ENCODE peak calls at places on chromosomes 1 and 21, in ten cellular contexts. R is AG10803, C is endothelial cell of umbilical vein, Z is H7, P is bronchial epithelial cell, K is mesendoderm, V is choroid plexus epithelial cell, T is WERI-Rb-1, D is astrocyte of the spinal cord, A is psoas muscle. X is an unnamed sample.

GRCh38 chr1:196875935-196876334 is 11.9 kb upstream of the CFHR4 start:
- DNase-seq in R (no peak), C (no peak), Z (no peak), P (no peak), K (no peak), V (no peak), T (no peak), D (no peak), A (no peak), X (no peak)

GRCh38 chr1:7454895-7455784 is 316.0 kb upstream of the VAMP3 start:
- DNase-seq in R (peak; percentile 40), C (no peak), Z (no peak), P (no peak), K (no peak), V (peak; percentile 58), T (no peak), D (peak; percentile 63), A (no peak), X (no peak)

GRCh38 chr1:186511761-186512637 is 51.1 kb upstream of the PDC start:
- DNase-seq in R (no peak), C (no peak), Z (no peak), P (peak; percentile 87), K (peak; percentile 70), V (peak; percentile 31), T (no peak), D (no peak), A (no peak), X (peak; percentile 85)

GRCh38 chr1:182392045-182393028 is 747 bp upstream of the GLUL start:
- DNase-seq in R (peak; percentile 43), C (no peak), Z (no peak), P (no peak), K (peak; percentile 77), V (peak; percentile 39), T (no peak), D (peak; percentile 29), A (peak; percentile 69), X (no peak)

GRCh38 chr1:151346082-151346768 is 827 bp downstream of the RFX5 start:
- DNase-seq in R (no peak), C (peak; percentile 14), Z (no peak), P (no peak), K (peak; percentile 16), V (peak; percentile 28), T (no peak), D (no peak), A (no peak), X (no peak)

GRCh38 chr1:225418059-225418458 is 9.8 kb downstream of the LBR start:
- DNase-seq in R (no peak), C (no peak), Z (no peak), P (no peak), K (no peak), V (no peak), T (no peak), D (no peak), A (no peak), X (no peak)

GRCh38 chr1:54051936-54052469 is 1.0 kb downstream of the TMEM59 start:
- DNase-seq in R (peak; percentile 10), C (peak; percentile 54), Z (peak; percentile 30), P (peak; percentile 18), K (peak; percentile 5), V (peak; percentile 80), T (no peak), D (peak; percentile 14), A (no peak), X (no peak)

GRCh38 chr1:228873714-228874113 is 138.4 kb downstream of the RHOU start:
- DNase-seq in R (no peak), C (no peak), Z (no peak), P (no peak), K (no peak), V (no peak), T (no peak), D (no peak), A (no peak), X (no peak)

GRCh38 chr1:154571244-154571963 is 3.8 kb downstream of the CHRNB2 start:
- DNase-seq in R (no peak), C (no peak), Z (no peak), P (no peak), K (no peak), V (no peak), T (no peak), D (no peak), A (no peak), X (no peak)

GRCh38 chr1:218890436-218890835 is 283.2 kb upstream of the LYPLAL1 start:
- DNase-seq in R (no peak), C (no peak), Z (no peak), P (no peak), K (no peak), V (no peak), T (no peak), D (no peak), A (no peak), X (no peak)

GRCh38 chr1:11233208-11233607 is 29.1 kb downstream of the MTOR start:
- DNase-seq in R (no peak), C (no peak), Z (no peak), P (no peak), K (no peak), V (no peak), T (no peak), D (no peak), A (no peak), X (no peak)

GRCh38 chr1:228979774-228980173 is 244.5 kb downstream of the RHOU start:
- DNase-seq in R (no peak), C (no peak), Z (no peak), P (no peak), K (no peak), V (no peak), T (no peak), D (no peak), A (no peak), X (no peak)

GRCh38 chr1:87766737-87767136 is 438.1 kb downstream of the LMO4 start:
- DNase-seq in R (peak; percentile 43), C (no peak), Z (no peak), P (peak; percentile 85), K (no peak), V (peak; percentile 31), T (no peak), D (no peak), A (no peak), X (no peak)

GRCh38 chr1:51355382-51355781 is 25.0 kb upstream of the TTC39A start:
- DNase-seq in R (no peak), C (no peak), Z (no peak), P (no peak), K (no peak), V (no peak), T (no peak), D (no peak), A (no peak), X (no peak)

GRCh38 chr1:76083189-76083588 is 8.6 kb downstream of the ST6GALNAC3 start:
- DNase-seq in R (no peak), C (no peak), Z (no peak), P (no peak), K (no peak), V (no peak), T (no peak), D (no peak), A (no peak), X (peak; percentile 17)

DNA sequence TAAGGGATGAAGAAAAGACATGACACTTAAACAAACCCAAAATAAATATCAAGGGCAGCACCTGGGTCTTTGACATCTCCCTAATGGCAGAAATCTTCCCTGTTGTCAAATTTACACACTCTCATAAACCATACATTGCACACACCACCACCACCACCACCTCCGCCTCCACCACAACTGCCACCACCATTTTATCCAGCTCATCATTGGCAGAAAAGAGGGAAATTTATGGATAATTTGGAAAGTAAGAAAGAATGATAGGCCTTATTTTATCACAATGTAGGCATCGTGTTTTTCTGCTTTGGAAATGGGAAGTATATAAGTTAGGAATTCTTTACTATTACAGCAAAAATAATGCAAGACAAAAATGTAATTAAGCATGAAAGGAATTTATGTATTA is 27.3 kb upstream of the RGS13 start:
- DNase-seq in R (no peak), C (no peak), Z (no peak), P (no peak), K (no peak), V (no peak), T (no peak), D (no peak), A (no peak), X (no peak)
- H3K4me3 ChIP-seq in R (no peak overlapping the region), C (no peak overlapping the region), Z (no peak overlapping the region), P (no peak overlapping the region), K (no peak overlapping the region), V (no peak overlapping the region), T (no peak overlapping the region), D (no peak overlapping the region), A (no peak overlapping the region), X (peak overlapping the region; percentile 2)

DNA sequence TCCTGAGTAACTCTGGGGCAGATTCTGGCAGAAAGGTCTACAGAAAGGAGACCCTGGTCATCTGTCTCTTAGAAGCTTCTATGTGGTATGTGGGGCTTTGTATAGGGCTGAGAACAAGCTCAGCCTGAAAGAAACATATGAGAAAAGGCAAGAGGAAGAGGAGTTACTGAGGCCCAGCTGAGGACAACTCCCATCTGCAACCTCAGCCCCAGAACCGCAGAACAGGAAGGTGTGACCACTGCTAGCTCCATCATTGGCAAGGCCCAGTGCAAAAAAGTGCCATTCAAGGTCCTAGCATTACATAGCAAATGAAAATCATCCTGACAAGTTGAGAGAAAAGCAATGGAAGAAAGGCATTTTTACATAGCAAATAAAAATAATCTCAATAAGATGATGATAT is 503.8 kb downstream of the NPHP4 start:
- DNase-seq in R (no peak), C (no peak), Z (no peak), P (no peak), K (no peak), V (no peak), T (no peak), D (no peak), A (no peak), X (no peak)
- H3K4me3 ChIP-seq in R (no peak overlapping the region), C (no peak overlapping the region), Z (no peak overlapping the region), P (no peak overlapping the region), K (no peak overlapping the region), V (no peak overlapping the region), T (no peak overlapping the region), D (no peak overlapping the region), A (no peak overlapping the region), X (no peak overlapping the region)

DNA sequence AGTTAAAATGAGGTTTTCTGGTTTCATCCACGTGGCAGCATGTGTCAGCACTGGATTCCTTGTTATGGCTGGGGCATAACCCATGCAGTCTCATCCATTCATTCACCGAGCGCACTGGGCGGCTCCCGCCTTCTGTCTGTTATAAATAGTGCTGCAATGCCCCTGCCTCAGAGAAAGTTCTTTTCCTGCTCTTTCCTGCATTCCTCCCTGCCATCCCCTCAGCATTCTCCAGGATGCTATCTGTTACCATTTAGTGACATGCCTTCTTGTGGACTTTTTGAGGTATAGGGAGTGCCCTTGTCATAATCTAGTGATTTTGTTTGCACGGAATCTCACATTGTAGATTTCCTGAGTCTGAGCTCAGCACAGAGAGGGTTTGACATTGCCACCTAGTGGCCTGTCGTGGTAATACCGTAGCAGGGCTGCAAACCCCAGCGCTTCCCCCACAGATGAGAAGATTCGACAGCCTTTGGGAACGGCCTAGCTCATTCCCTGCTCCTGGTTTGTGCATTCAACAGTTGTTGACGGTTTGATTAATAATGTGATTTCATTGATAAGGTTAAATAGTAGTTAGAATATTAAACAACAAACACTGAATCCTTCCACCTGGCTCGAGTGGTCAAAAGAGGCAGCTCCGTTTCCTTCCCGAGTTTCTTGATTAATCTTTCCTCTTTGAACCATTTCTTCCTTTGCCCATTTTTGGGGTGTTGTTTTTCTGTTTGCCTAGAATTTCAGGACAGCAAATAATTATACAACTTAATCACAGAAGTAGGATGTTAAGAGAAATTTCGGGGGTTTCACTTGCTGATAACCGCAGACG is 46.3 kb downstream of the UMODL1 start:
- DNase-seq in R (peak; percentile 78), C (peak; percentile 78), Z (peak; percentile 91), P (peak; percentile 59), K (peak; percentile 64), V (peak; percentile 81), T (peak; percentile 83), D (peak; percentile 77), A (peak; percentile 67), X (peak; percentile 92)
- H3K4me3 ChIP-seq in R (peak overlapping the region; percentile 29), C (no peak overlapping the region), Z (no peak overlapping the region), P (no peak overlapping the region), K (no peak overlapping the region), V (no peak overlapping the region), T (peak overlapping the region; percentile 28), D (peak overlapping the region; percentile 8), A (no peak overlapping the region), X (peak overlapping the region; percentile 46)

GRCh38 chr1:244964112-244964971 is 100.0 kb upstream of the HNRNPU start:
- DNase-seq in R (peak; percentile 82), C (peak; percentile 82), Z (no peak), P (peak; percentile 16), K (peak; percentile 34), V (peak; percentile 85), T (no peak), D (peak; percentile 85), A (no peak), X (no peak)
- H3K4me3 ChIP-seq in R (peak overlapping the region; percentile 41), C (no peak overlapping the region), Z (no peak overlapping the region), P (no peak overlapping the region), K (no peak overlapping the region), V (no peak overlapping the region), T (no peak overlapping the region), D (no peak overlapping the region), A (no peak overlapping the region), X (no peak overlapping the region)